ENCODE peak calls at places on chromosomes 13 and 19, in seven cellular contexts. C, Q, T, L, Z, S and U are unnamed samples.

GRCh38 chr19:41746593-41747227 is 8.6 kb upstream of the CEACAM6 start:
- DNase-seq in C (no peak), Q (peak; percentile 57), T (peak; percentile 67), L (peak; percentile 84), Z (no peak), S (peak; percentile 33), U (peak; percentile 76)

GRCh38 chr19:37928527-37929286 is 21.7 kb downstream of the SIPA1L3 start:
- DNase-seq in C (no peak), Q (no peak), T (no peak), L (peak; percentile 74), Z (peak; percentile 62), S (no peak), U (peak; percentile 25)

GRCh38 chr19:13150919-13151604 is 851 bp downstream of the IER2 start:
- DNase-seq in C (peak; percentile 81), Q (no peak), T (peak; percentile 27), L (no peak), Z (no peak), S (peak; percentile 55), U (no peak)

GRCh38 chr13:113970810-113971470 is 2.9 kb downstream of the C13orf46 start:
- DNase-seq in C (peak; percentile 65), Q (peak; percentile 62), T (peak; percentile 70), L (no peak), Z (peak; percentile 90), S (no peak), U (no peak)

GRCh38 chr13:27476943-27477681 is 26.7 kb upstream of the MTIF3 start:
- DNase-seq in C (no peak), Q (no peak), T (peak; percentile 16), L (peak; percentile 52), Z (no peak), S (no peak), U (peak; percentile 66)

GRCh38 chr13:73929287-73929932 is 204.8 kb downstream of the KLF12 start:
- DNase-seq in C (no peak), Q (no peak), T (no peak), L (no peak), Z (no peak), S (no peak), U (no peak)

GRCh38 chr13:76019421-76020044 is 383.4 kb downstream of the LMO7 start:
- DNase-seq in C (no peak), Q (no peak), T (no peak), L (no peak), Z (peak; percentile 54), S (peak; percentile 15), U (no peak)

GRCh38 chr19:11300811-11301120 is 4.8 kb downstream of the TSPAN16 start:
- DNase-seq in C (no peak), Q (no peak), T (no peak), L (no peak), Z (no peak), S (no peak), U (no peak)

GRCh38 chr19:6465006-6465405 is 935 bp downstream of the CRB3 start:
- DNase-seq in C (no peak), Q (peak; percentile 59), T (no peak), L (no peak), Z (no peak), S (no peak), U (no peak)

GRCh38 chr19:39430675-39431593 is 4.8 kb downstream of the RPS16 start:
- DNase-seq in C (no peak), Q (peak; percentile 80), T (peak; percentile 98), L (peak; percentile 99), Z (no peak), S (no peak), U (peak; percentile 69)

GRCh38 chr19:2254052-2254872 is 2.0 kb downstream of the JSRP1 start:
- DNase-seq in C (no peak), Q (no peak), T (peak; percentile 59), L (no peak), Z (no peak), S (no peak), U (no peak)

GRCh38 chr13:114116734-114117133 is 15.7 kb downstream of the RASA3 start:
- DNase-seq in C (peak; percentile 10), Q (peak; percentile 21), T (no peak), L (no peak), Z (peak; percentile 16), S (no peak), U (no peak)

GRCh38 chr13:106522898-106523525 is 12.4 kb downstream of the EFNB2 start:
- DNase-seq in C (no peak), Q (no peak), T (no peak), L (no peak), Z (no peak), S (no peak), U (no peak)

GRCh38 chr13:50152224-50152623 is 137.0 kb downstream of the KCNRG start:
- DNase-seq in C (no peak), Q (no peak), T (peak; percentile 19), L (no peak), Z (no peak), S (no peak), U (no peak)

GRCh38 chr13:97235549-97236206 is 13.5 kb downstream of the MBNL2 start:
- DNase-seq in C (no peak), Q (no peak), T (no peak), L (no peak), Z (no peak), S (no peak), U (no peak)
- H3K4me1 ChIP-seq in C (peaks cover 93% of the 10 kb centered on the region), Q (peaks cover 26% of the 10 kb centered on the region), T (peaks cover 17% of the 10 kb centered on the region), L (peaks cover 51% of the 10 kb centered on the region), Z (peaks cover 46% of the 10 kb centered on the region), S (peaks cover 41% of the 10 kb centered on the region), U (peaks cover 21% of the 10 kb centered on the region)

GRCh38 chr19:21130097-21130775 is 11.6 kb upstream of the ZNF431 start:
- DNase-seq in C (no peak), Q (peak; percentile 41), T (no peak), L (no peak), Z (no peak), S (no peak), U (no peak)

GRCh38 chr19:21126078-21126477 is 15.8 kb upstream of the ZNF431 start:
- DNase-seq in C (no peak), Q (no peak), T (no peak), L (no peak), Z (no peak), S (no peak), U (no peak)

GRCh38 chr19:21127001-21127400 is 14.8 kb upstream of the ZNF431 start:
- DNase-seq in C (no peak), Q (no peak), T (no peak), L (no peak), Z (no peak), S (no peak), U (no peak)

GRCh38 chr19:21127898-21128297 is 13.9 kb upstream of the ZNF431 start:
- DNase-seq in C (no peak), Q (no peak), T (no peak), L (no peak), Z (no peak), S (no peak), U (no peak)

GRCh38 chr19:21128901-21129698 is 12.7 kb upstream of the ZNF431 start:
- DNase-seq in C (no peak), Q (no peak), T (peak; percentile 18), L (no peak), Z (no peak), S (no peak), U (no peak)
- TF ChIP-seq CTCF in C (no peak), Q (no peak), T (no peak), L (no peak), Z (no peak), S (no peak), U (no peak)

GRCh38 chr19:34669305-34669704 is 7.7 kb downstream of the SCGB2B2 start:
- DNase-seq in C (no peak), Q (no peak), T (no peak), L (no peak), Z (peak; percentile 68), S (no peak), U (no peak)
- H3K4me1 ChIP-seq in C (no peaks in the 10 kb centered on the region), Q (no peaks in the 10 kb centered on the region), T (no peaks in the 10 kb centered on the region), L (peaks cover 5% of the 10 kb centered on the region), Z (peaks cover 3% of the 10 kb centered on the region), S (peaks cover 11% of the 10 kb centered on the region), U (peaks cover 12% of the 10 kb centered on the region)

GRCh38 chr19:1182727-1183126 is 8.7 kb upstream of the SBNO2 start:
- DNase-seq in C (no peak), Q (no peak), T (no peak), L (no peak), Z (no peak), S (no peak), U (no peak)
- TF ChIP-seq CTCF in C (no peak), Q (no peak), T (no peak), L (no peak), Z (no peak), S (no peak), U (no peak)

DNA sequence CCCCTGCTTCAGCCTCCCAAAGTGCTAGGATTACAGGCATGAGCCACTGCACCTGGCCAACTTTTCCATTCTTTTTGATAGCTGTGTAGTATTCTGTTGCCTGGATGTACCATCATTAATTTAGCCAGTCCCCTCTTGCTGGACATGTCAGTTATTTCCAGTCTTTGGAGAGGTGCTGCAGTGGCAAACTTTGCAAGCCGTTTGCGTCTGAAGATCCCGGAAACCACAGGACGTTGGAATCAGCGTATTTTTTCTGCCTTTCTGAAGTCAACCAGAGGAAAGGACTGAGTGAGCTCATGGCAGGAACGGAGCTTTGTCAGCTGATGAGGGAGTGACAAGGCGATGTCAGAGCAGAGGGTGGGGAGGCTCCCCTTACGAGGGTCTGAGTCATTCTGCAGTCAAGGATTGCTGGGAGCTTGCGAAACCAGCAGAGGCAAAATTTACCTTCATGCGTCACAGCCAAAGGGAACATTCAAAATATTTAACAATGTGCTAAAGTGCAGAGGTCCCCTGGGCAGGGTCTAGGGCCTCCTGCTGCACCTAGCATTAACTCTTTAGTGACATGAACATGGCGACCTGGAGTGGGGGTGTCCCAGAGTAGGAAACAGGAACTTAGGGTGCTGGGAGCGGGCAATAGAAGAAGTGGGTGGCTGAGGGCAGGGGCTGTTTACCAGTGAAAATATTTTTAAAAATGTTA is 5.6 kb downstream of the C5AR1 start:
- DNase-seq in C (peak; percentile 91), Q (peak; percentile 91), T (peak; percentile 94), L (peak; percentile 98), Z (peak; percentile 91), S (peak; percentile 91), U (peak; percentile 91)
- H3K4me1 ChIP-seq in C (peaks cover 7% of the 10 kb centered on the region), Q (no peaks in the 10 kb centered on the region), T (no peaks in the 10 kb centered on the region), L (peaks cover 31% of the 10 kb centered on the region), Z (peaks cover 5% of the 10 kb centered on the region), S (no peaks in the 10 kb centered on the region), U (peaks cover 10% of the 10 kb centered on the region)